ENCODE peak calls at places on chromosomes 16 and 17, in four cellular contexts. L is thoracic aorta; H is MM.1S; P is activated CD8-positive, alpha-beta T cell treated with anti-CD3 and anti-CD28 coated beads for 36 hours. M is an unnamed sample.

GRCh38 chr16:29824589-29825144 is 4.4 kb downstream of the MVP start:
- DNase-seq in P (no peak), L (no peak), H (no peak), M (no peak)

GRCh38 chr17:44533533-44534246 is 23.6 kb upstream of the FZD2 start:
- DNase-seq in H (peak), P (peak), L (peak), M (peak)

GRCh38 chr16:77732241-77732946 is 10.1 kb downstream of the NUDT7 start:
- DNase-seq in P (peak), L (no peak), H (no peak), M (no peak)

GRCh38 chr17:44911133-44912001 is 3.9 kb downstream of the GFAP start:
- DNase-seq in L (no peak), P (peak), H (peak), M (peak)

GRCh38 chr16:48421741-48422140 is 36.5 kb upstream of the SIAH1 start:
- DNase-seq in H (no peak), P (no peak), L (no peak), M (no peak)

GRCh38 chr17:77619851-77620250 is 338.7 kb upstream of the TNRC6C start:
- DNase-seq in L (no peak), P (no peak), H (no peak), M (no peak)

GRCh38 chr17:73494096-73494954 is 149.9 kb downstream of the SDK2 start:
- DNase-seq in H (no peak), P (no peak), L (no peak), M (no peak)

GRCh38 chr17:64781810-64782555 is 119.9 kb upstream of the SMURF2 start:
- DNase-seq in L (no peak), H (no peak), P (no peak), M (peak)

GRCh38 chr17:4899341-4900230 is at the start of gene C17orf107:
- DNase-seq in L (peak), H (peak), P (peak), M (peak)

GRCh38 chr17:73234746-73235145 is 26.9 kb downstream of the CPSF4L start:
- DNase-seq in L (no peak), P (no peak), H (no peak), M (no peak)

GRCh38 chr17:3213587-3213986 is 6.1 kb downstream of the OR1A1 start:
- DNase-seq in P (no peak), L (no peak), H (no peak), M (no peak)

GRCh38 chr16:67668495-67669157 is 2.0 kb downstream of the C16orf86 start:
- DNase-seq in L (no peak), H (no peak), P (peak), M (no peak)

GRCh38 chr17:36475346-36475970 is 11.0 kb upstream of the ZNHIT3 start:
- DNase-seq in P (no peak), L (no peak), H (no peak), M (no peak)

GRCh38 chr17:31085563-31085962 is 9.2 kb upstream of the NF1 start:
- DNase-seq in H (no peak), L (no peak), P (no peak), M (no peak)

GRCh38 chr16:68902376-68903345 is 59.3 kb downstream of the TANGO6 start:
- DNase-seq in P (peak), H (peak), L (no peak), M (peak)

GRCh38 chr17:30236807-30237206 is 1.3 kb upstream of the SLC6A4 start:
- DNase-seq in P (peak), L (peak), H (no peak), M (peak)

GRCh38 chr17:9900744-9901143 is 4.3 kb downstream of the RCVRN start:
- DNase-seq in L (no peak), P (no peak), H (no peak), M (no peak)

GRCh38 chr17:82100502-82101298 is 2.7 kb upstream of the FASN start:
- DNase-seq in H (no peak), L (no peak), P (no peak), M (no peak)

GRCh38 chr17:1611715-1612114 is 16.9 kb downstream of the SLC43A2 start:
- DNase-seq in L (no peak), H (no peak), P (no peak), M (no peak)

GRCh38 chr17:70636517-70637133 is 467.3 kb downstream of the KCNJ2 start:
- DNase-seq in P (peak), H (peak), L (no peak), M (peak)
- TF ChIP-seq CTCF in P (peak), H (peak), L (peak), M (peak)

GRCh38 chr16:71882505-71883192 is 1.3 kb downstream of the ZNF821 start:
- DNase-seq in P (peak), L (peak), H (peak), M (peak)

GRCh38 chr16:71883193-71883848 is 661 bp downstream of the ZNF821 start:
- DNase-seq in H (peak), P (peak), L (no peak), M (peak)

GRCh38 chr16:71880176-71880575 is 3.8 kb downstream of the ZNF821 start:
- DNase-seq in H (no peak), P (no peak), L (no peak), M (no peak)

GRCh38 chr16:71885261-71885650 is 1.3 kb upstream of the ZNF821 start:
- DNase-seq in L (no peak), H (no peak), P (no peak), M (no peak)

DNA sequence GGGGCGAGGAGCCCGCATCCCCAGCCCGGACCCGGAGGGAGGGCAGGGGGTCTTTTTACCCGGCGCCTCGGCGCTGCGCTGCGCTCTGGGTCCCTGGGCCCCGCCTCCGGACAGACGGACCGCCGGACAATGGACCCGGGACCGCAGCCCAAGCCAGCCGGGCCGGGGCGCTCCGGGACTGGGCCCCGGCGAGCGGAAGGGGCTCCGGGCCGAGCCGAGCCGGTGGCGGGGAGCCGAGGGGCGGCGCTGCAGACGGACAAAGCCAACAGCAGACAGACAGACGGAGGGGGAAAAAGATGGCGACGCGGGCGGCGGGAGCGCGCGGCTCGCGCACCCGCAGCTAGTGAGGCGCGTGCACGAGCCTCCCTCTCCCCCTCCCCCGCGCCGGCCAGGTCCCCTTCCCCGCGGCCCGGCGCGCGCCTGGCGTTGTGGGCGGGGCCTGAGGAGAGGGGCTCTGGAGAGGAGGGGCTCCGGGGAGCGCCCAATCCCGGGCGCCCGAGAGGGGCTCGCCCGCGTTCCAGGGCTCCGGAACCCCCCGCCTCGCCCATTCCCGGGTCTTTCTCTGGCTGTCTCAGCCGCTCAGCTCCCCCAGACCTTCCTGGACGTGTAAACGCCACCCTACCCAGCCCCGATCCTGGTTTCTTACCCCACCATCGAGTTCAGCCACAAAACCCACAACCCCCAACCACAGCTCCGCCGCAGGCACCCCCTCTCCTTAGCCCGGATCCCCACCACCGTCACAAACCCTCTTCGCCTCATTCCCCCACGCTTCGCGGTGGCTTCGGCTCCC is at the start of gene ZNF821:
- DNase-seq in L (no peak), H (peak), P (peak), M (peak)
- TF ChIP-seq CTCF in L (peak), H (peak), P (peak), M (no peak)

GRCh38 chr16:88811850-88812736 is at the start of gene APRT:
- DNase-seq in P (peak), H (peak), L (peak), M (peak)
- TF ChIP-seq CTCF in P (peak), H (no peak), L (peak), M (peak)

GRCh38 chr17:61317779-61318178 is 81.9 kb upstream of the TBX2 start:
- DNase-seq in H (peak), P (no peak), L (no peak), M (no peak)

GRCh38 chr17:61313515-61314326 is 85.9 kb upstream of the TBX2 start:
- DNase-seq in L (no peak), P (no peak), H (no peak), M (no peak)

GRCh38 chr17:61316633-61317032 is 83.0 kb upstream of the TBX2 start:
- DNase-seq in P (no peak), L (no peak), H (no peak), M (no peak)

GRCh38 chr17:61312406-61313295 is 87.0 kb upstream of the TBX2 start:
- DNase-seq in L (no peak), P (no peak), H (no peak), M (no peak)

DNA sequence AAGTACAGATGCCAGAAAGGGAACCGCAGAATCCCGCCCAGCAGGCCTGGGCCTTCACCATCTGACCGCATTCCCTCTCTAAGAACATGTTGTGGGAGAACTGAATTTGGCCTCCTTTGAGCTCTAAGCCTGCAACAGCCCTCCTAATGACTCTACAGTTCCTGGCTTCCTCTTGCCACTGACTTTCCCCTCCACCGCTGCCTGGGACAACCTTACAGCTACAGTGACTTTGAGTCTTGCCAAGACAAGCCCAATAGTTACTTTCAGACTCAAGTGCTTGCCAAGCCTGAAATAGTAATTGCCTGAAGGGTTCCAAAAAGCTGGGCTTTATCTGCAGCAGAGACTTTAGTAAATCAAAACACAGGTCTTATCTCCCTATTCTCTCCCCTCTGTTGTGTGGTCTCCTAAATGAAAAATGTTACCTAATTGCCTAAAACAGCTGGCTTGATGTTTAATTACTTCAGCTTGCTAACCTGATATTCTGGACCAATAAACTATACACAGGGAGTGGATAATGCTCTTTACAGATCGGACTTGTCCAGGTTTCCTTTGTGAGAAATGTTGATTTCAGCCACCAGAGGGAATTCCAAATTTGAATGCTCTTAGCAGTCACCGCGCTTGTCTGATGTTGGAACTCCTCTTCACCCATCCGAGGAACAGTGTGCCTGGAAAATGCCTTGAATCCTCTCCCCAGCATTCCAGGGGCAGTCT is 85.1 kb upstream of the TBX2 start:
- DNase-seq in L (peak), H (no peak), P (no peak), M (no peak)
- TF ChIP-seq CTCF in L (peak), H (no peak), P (no peak), M (no peak)

GRCh38 chr17:47802341-47803022 is 19.1 kb downstream of the OSBPL7 start:
- DNase-seq in H (peak), L (no peak), P (peak), M (peak)
- TF ChIP-seq CTCF in H (peak), L (peak), P (peak), M (peak)

GRCh38 chr16:7487896-7488295 is 155.3 kb downstream of the RBFOX1 start:
- DNase-seq in L (no peak), P (no peak), H (no peak), M (no peak)

GRCh38 chr16:7482596-7483290 is 150.1 kb downstream of the RBFOX1 start:
- DNase-seq in P (no peak), H (no peak), L (no peak), M (no peak)

GRCh38 chr16:7482028-7482427 is 149.4 kb downstream of the RBFOX1 start:
- DNase-seq in L (no peak), P (no peak), H (no peak), M (no peak)
- TF ChIP-seq CTCF in L (no peak), P (no peak), H (no peak), M (no peak)

GRCh38 chr16:14485131-14485551 is 144.9 kb downstream of the PARN start:
- DNase-seq in H (no peak), P (no peak), L (no peak), M (no peak)
- TF ChIP-seq CTCF in H (no peak), P (no peak), L (no peak), M (no peak)

M was measured in GM13976.